ENCODE peak calls at places on chromosomes 11 and 22, in five cellular contexts. One of them, this sample, is unnamed.

GRCh38 chr11:68524681-68525080 is 64.1 kb downstream of the PPP6R3 start:
- DNase-seq in choroid plexus epithelial cell: peak; percentile 11
- DNase-seq in pancreas: no peak
- DNase-seq in astrocyte of the cerebellum: no peak
- DNase-seq in Panc1: no peak
- DNase-seq in this sample: no peak

GRCh38 chr22:35102663-35103062 is 36.7 kb downstream of the ISX start:
- DNase-seq in astrocyte of the cerebellum: no peak
- DNase-seq in pancreas: no peak
- DNase-seq in choroid plexus epithelial cell: peak; percentile 11
- DNase-seq in Panc1: no peak
- DNase-seq in this sample: peak; percentile 2

GRCh38 chr11:29432719-29433325 is 584.0 kb downstream of the KCNA4 start:
- DNase-seq in astrocyte of the cerebellum: no peak
- DNase-seq in choroid plexus epithelial cell: peak; percentile 44
- DNase-seq in Panc1: no peak
- DNase-seq in pancreas: no peak
- DNase-seq in this sample: peak; percentile 44

GRCh38 chr11:12123177-12123576 is 12.8 kb downstream of the MICAL2 start:
- DNase-seq in Panc1: no peak
- DNase-seq in astrocyte of the cerebellum: no peak
- DNase-seq in choroid plexus epithelial cell: peak; percentile 74
- DNase-seq in pancreas: no peak
- DNase-seq in this sample: peak; percentile 75

GRCh38 chr11:88480217-88480616 is 142.7 kb upstream of the CTSC start:
- DNase-seq in astrocyte of the cerebellum: peak; percentile 88
- DNase-seq in pancreas: no peak
- DNase-seq in Panc1: peak; percentile 33
- DNase-seq in choroid plexus epithelial cell: peak; percentile 78
- DNase-seq in this sample: peak; percentile 93

GRCh38 chr11:67416416-67417335 is 1.2 kb downstream of the CARNS1 start:
- DNase-seq in pancreas: no peak
- DNase-seq in choroid plexus epithelial cell: peak; percentile 53
- DNase-seq in Panc1: no peak
- DNase-seq in astrocyte of the cerebellum: no peak
- DNase-seq in this sample: peak; percentile 41

GRCh38 chr11:33151411-33151810 is 9.9 kb downstream of the CSTF3 start:
- DNase-seq in astrocyte of the cerebellum: no peak
- DNase-seq in Panc1: no peak
- DNase-seq in pancreas: no peak
- DNase-seq in choroid plexus epithelial cell: no peak
- DNase-seq in this sample: no peak

GRCh38 chr11:95256204-95256819 is 25.3 kb upstream of the SESN3 start:
- DNase-seq in choroid plexus epithelial cell: peak; percentile 65
- DNase-seq in pancreas: no peak
- DNase-seq in astrocyte of the cerebellum: no peak
- DNase-seq in Panc1: no peak
- DNase-seq in this sample: peak; percentile 40

GRCh38 chr11:61827573-61828378 is at the start of gene FADS2:
- DNase-seq in pancreas: peak; percentile 65
- DNase-seq in astrocyte of the cerebellum: peak; percentile 57
- DNase-seq in choroid plexus epithelial cell: peak; percentile 94
- DNase-seq in Panc1: no peak
- DNase-seq in this sample: peak; percentile 97
- TF ChIP-seq CTCF in pancreas: no peak
- TF ChIP-seq CTCF in astrocyte of the cerebellum: no peak
- TF ChIP-seq CTCF in choroid plexus epithelial cell: no peak
- TF ChIP-seq CTCF in Panc1: no peak
- TF ChIP-seq CTCF in this sample: no peak

GRCh38 chr22:40415531-40416266 is 45.3 kb downstream of the SGSM3 start:
- DNase-seq in Panc1: no peak
- DNase-seq in choroid plexus epithelial cell: peak; percentile 65
- DNase-seq in astrocyte of the cerebellum: no peak
- DNase-seq in pancreas: no peak
- DNase-seq in this sample: peak; percentile 29
- H3K4me3 ChIP-seq in Panc1: no peak overlapping the region
- H3K4me3 ChIP-seq in choroid plexus epithelial cell: no peak overlapping the region
- H3K4me3 ChIP-seq in astrocyte of the cerebellum: no peak overlapping the region
- H3K4me3 ChIP-seq in pancreas: no peak overlapping the region
- H3K4me3 ChIP-seq in this sample: no peak overlapping the region

GRCh38 chr11:114774599-114775365 is 96.5 kb downstream of the NXPE2 start:
- DNase-seq in pancreas: peak; percentile 19
- DNase-seq in Panc1: no peak
- DNase-seq in choroid plexus epithelial cell: peak; percentile 60
- DNase-seq in astrocyte of the cerebellum: peak; percentile 43
- DNase-seq in this sample: peak; percentile 8
- TF ChIP-seq CTCF in pancreas: no peak
- TF ChIP-seq CTCF in Panc1: peak; percentile 85
- TF ChIP-seq CTCF in choroid plexus epithelial cell: peak; percentile 73
- TF ChIP-seq CTCF in astrocyte of the cerebellum: peak; percentile 91
- TF ChIP-seq CTCF in this sample: peak; percentile 34

GRCh38 chr11:103433976-103434375 is 324.8 kb downstream of the DYNC2H1 start:
- DNase-seq in pancreas: no peak
- DNase-seq in Panc1: no peak
- DNase-seq in choroid plexus epithelial cell: no peak
- DNase-seq in astrocyte of the cerebellum: no peak
- DNase-seq in this sample: no peak
- H3K4me3 ChIP-seq in pancreas: no peak overlapping the region
- H3K4me3 ChIP-seq in Panc1: no peak overlapping the region
- H3K4me3 ChIP-seq in choroid plexus epithelial cell: no peak overlapping the region
- H3K4me3 ChIP-seq in astrocyte of the cerebellum: no peak overlapping the region
- H3K4me3 ChIP-seq in this sample: no peak overlapping the region

GRCh38 chr11:125892071-125892470 is 4.6 kb downstream of the HYLS1 start:
- DNase-seq in choroid plexus epithelial cell: no peak
- DNase-seq in astrocyte of the cerebellum: no peak
- DNase-seq in pancreas: no peak
- DNase-seq in Panc1: peak; percentile 67
- DNase-seq in this sample: no peak

GRCh38 chr11:125886997-125887372 is 483 bp upstream of the HYLS1 start:
- DNase-seq in Panc1: no peak
- DNase-seq in pancreas: no peak
- DNase-seq in choroid plexus epithelial cell: peak; percentile 32
- DNase-seq in astrocyte of the cerebellum: no peak
- DNase-seq in this sample: peak; percentile 12

GRCh38 chr11:125890447-125891100 is 3.1 kb downstream of the HYLS1 start:
- DNase-seq in Panc1: no peak
- DNase-seq in choroid plexus epithelial cell: no peak
- DNase-seq in pancreas: no peak
- DNase-seq in astrocyte of the cerebellum: no peak
- DNase-seq in this sample: no peak

GRCh38 chr11:125883375-125883774 is 4.1 kb upstream of the HYLS1 start:
- DNase-seq in Panc1: no peak
- DNase-seq in choroid plexus epithelial cell: no peak
- DNase-seq in pancreas: no peak
- DNase-seq in astrocyte of the cerebellum: no peak
- DNase-seq in this sample: no peak

GRCh38 chr11:125887373-125888324 is at the start of gene HYLS1:
- DNase-seq in pancreas: peak; percentile 92
- DNase-seq in astrocyte of the cerebellum: peak; percentile 92
- DNase-seq in Panc1: peak; percentile 89
- DNase-seq in choroid plexus epithelial cell: peak; percentile 99
- DNase-seq in this sample: peak; percentile 98
- TF ChIP-seq CTCF in pancreas: peak; percentile 8
- TF ChIP-seq CTCF in astrocyte of the cerebellum: peak; percentile 41
- TF ChIP-seq CTCF in Panc1: peak; percentile 59
- TF ChIP-seq CTCF in choroid plexus epithelial cell: peak; percentile 31
- TF ChIP-seq CTCF in this sample: peak; percentile 37

GRCh38 chr22:17373839-17374238 is 4.6 kb downstream of the CECR2 start:
- DNase-seq in pancreas: no peak
- DNase-seq in astrocyte of the cerebellum: no peak
- DNase-seq in choroid plexus epithelial cell: no peak
- DNase-seq in Panc1: no peak
- DNase-seq in this sample: no peak
- H3K4me3 ChIP-seq in pancreas: no peak overlapping the region
- H3K4me3 ChIP-seq in astrocyte of the cerebellum: no peak overlapping the region
- H3K4me3 ChIP-seq in choroid plexus epithelial cell: no peak overlapping the region
- H3K4me3 ChIP-seq in Panc1: no peak overlapping the region
- H3K4me3 ChIP-seq in this sample: no peak overlapping the region

GRCh38 chr11:85530596-85530995 is 96.5 kb downstream of the DLG2 start:
- DNase-seq in pancreas: no peak
- DNase-seq in choroid plexus epithelial cell: peak; percentile 1
- DNase-seq in Panc1: no peak
- DNase-seq in astrocyte of the cerebellum: peak; percentile 62
- DNase-seq in this sample: peak; percentile 14

GRCh38 chr11:85531498-85531897 is 95.6 kb downstream of the DLG2 start:
- DNase-seq in astrocyte of the cerebellum: no peak
- DNase-seq in Panc1: no peak
- DNase-seq in choroid plexus epithelial cell: no peak
- DNase-seq in pancreas: no peak
- DNase-seq in this sample: no peak

GRCh38 chr11:85526564-85526963 is 100.6 kb downstream of the DLG2 start:
- DNase-seq in choroid plexus epithelial cell: no peak
- DNase-seq in astrocyte of the cerebellum: no peak
- DNase-seq in Panc1: no peak
- DNase-seq in pancreas: no peak
- DNase-seq in this sample: no peak

DNA sequence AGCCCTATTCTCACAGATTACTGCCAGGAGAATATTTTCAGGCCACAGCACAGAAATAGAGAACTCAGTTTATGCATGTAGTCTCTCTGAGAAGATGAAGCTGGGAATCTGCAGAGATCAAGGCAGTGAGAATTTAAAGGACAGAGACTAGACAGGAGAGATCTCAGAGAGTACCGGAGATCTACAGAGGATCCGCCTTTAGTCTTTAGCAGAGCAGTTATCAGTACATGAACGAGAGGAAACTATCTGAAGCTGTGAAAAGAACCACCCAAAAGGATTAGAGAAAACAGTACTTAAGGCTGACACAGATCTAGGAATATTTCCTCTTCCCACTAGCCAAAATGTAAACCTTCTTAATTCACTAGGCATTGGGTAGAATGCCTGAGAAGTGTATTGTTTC is 101.4 kb downstream of the DLG2 start:
- DNase-seq in pancreas: no peak
- DNase-seq in astrocyte of the cerebellum: no peak
- DNase-seq in choroid plexus epithelial cell: no peak
- DNase-seq in Panc1: no peak
- DNase-seq in this sample: no peak
- TF ChIP-seq CTCF in pancreas: no peak
- TF ChIP-seq CTCF in astrocyte of the cerebellum: no peak
- TF ChIP-seq CTCF in choroid plexus epithelial cell: no peak
- TF ChIP-seq CTCF in Panc1: no peak
- TF ChIP-seq CTCF in this sample: no peak

GRCh38 chr11:105610796-105611361 is 1.0 kb downstream of the GRIA4 start:
- DNase-seq in Panc1: no peak
- DNase-seq in astrocyte of the cerebellum: no peak
- DNase-seq in choroid plexus epithelial cell: no peak
- DNase-seq in pancreas: no peak
- DNase-seq in this sample: no peak
- H3K4me3 ChIP-seq in Panc1: peak overlapping the region; percentile 32
- H3K4me3 ChIP-seq in astrocyte of the cerebellum: peak overlapping the region; percentile 55
- H3K4me3 ChIP-seq in choroid plexus epithelial cell: peak overlapping the region; percentile 56
- H3K4me3 ChIP-seq in pancreas: peak overlapping the region; percentile 38
- H3K4me3 ChIP-seq in this sample: peak overlapping the region; percentile 40